ENCODE peak calls at places on chromosomes 6 and 20, in four cellular contexts. V is stimulated activated CD4-positive, alpha-beta T cell treated with anti-CD3 and anti-CD28 coated beads, Interleukin-1b, Interleukin-23, amount 100 ng/mL, for 4 hours; I is HT1080; J is mesenchymal stem cell. K is an unnamed sample.

GRCh38 chr6:31814677-31815024 is 432 bp downstream of the HSPA1L start:
- DNase-seq in V (peak; percentile 57), I (peak; percentile 92), J (peak; percentile 98), K (peak; percentile 97)

GRCh38 chr6:105804436-105804835 is 281.7 kb upstream of the PRDM1 start:
- DNase-seq in V (no peak), I (peak; percentile 76), J (peak; percentile 55), K (no peak)

GRCh38 chr6:9168669-9169068 is 733.3 kb upstream of the SLC35B3 start:
- DNase-seq in V (no peak), I (peak; percentile 20), J (no peak), K (no peak)

GRCh38 chr20:31872406-31872805 is 2.0 kb downstream of the TTLL9 start:
- DNase-seq in V (no peak), I (no peak), J (no peak), K (no peak)

GRCh38 chr6:167455371-167455770 is 130.5 kb downstream of the TTLL2 start:
- DNase-seq in V (no peak), I (no peak), J (no peak), K (no peak)

GRCh38 chr20:32474967-32475819 is 109.9 kb downstream of the NOL4L start:
- DNase-seq in V (no peak), I (peak; percentile 97), J (peak; percentile 95), K (peak; percentile 88)

GRCh38 chr20:64210661-64211369 is 44.7 kb upstream of the PCMTD2 start:
- DNase-seq in V (no peak), I (no peak), J (no peak), K (no peak)

GRCh38 chr6:16511048-16511660 is 250.1 kb downstream of the ATXN1 start:
- DNase-seq in V (no peak), I (peak; percentile 57), J (peak; percentile 49), K (no peak)

GRCh38 chr6:108163644-108164536 is 1.9 kb upstream of the NR2E1 start:
- DNase-seq in V (no peak), I (no peak), J (no peak), K (no peak)

GRCh38 chr6:47200536-47201334 is 109.0 kb downstream of the TNFRSF21 start:
- DNase-seq in V (no peak), I (no peak), J (peak; percentile 24), K (no peak)

GRCh38 chr20:11331096-11331495 is 586.6 kb upstream of the BTBD3 start:
- DNase-seq in V (no peak), I (peak; percentile 65), J (no peak), K (no peak)

GRCh38 chr6:162942860-162943259 is 215.1 kb downstream of the PACRG start:
- DNase-seq in V (no peak), I (peak; percentile 90), J (peak; percentile 78), K (no peak)

GRCh38 chr20:17624551-17625245 is 54.8 kb downstream of the DSTN start:
- DNase-seq in V (no peak), I (no peak), J (no peak), K (no peak)

GRCh38 chr20:43955244-43956191 is 40.9 kb downstream of the TOX2 start:
- DNase-seq in V (peak; percentile 15), I (peak; percentile 99), J (peak; percentile 89), K (peak; percentile 19)

GRCh38 chr20:1830240-1830639 is 65.0 kb upstream of the SIRPA start:
- DNase-seq in V (no peak), I (peak; percentile 87), J (peak; percentile 94), K (no peak)

GRCh38 chr6:122008105-122009100 is 391.0 kb upstream of the HSF2 start:
- DNase-seq in V (no peak), I (no peak), J (no peak), K (no peak)

GRCh38 chr6:137926207-137926731 is 59.2 kb downstream of the TNFAIP3 start:
- DNase-seq in V (peak; percentile 32), I (peak; percentile 66), J (peak; percentile 90), K (no peak)

GRCh38 chr20:46784450-46785127 is 75.1 kb downstream of the SLC2A10 start:
- DNase-seq in V (no peak), I (peak; percentile 34), J (no peak), K (no peak)

GRCh38 chr20:43409041-43409913 is 48.4 kb upstream of the SRSF6 start:
- DNase-seq in V (no peak), I (peak; percentile 35), J (peak; percentile 18), K (no peak)

GRCh38 chr6:154852700-154853099 is 119.5 kb downstream of the SCAF8 start:
- DNase-seq in V (no peak), I (no peak), J (peak; percentile 58), K (no peak)

GRCh38 chr6:5994234-5994998 is 12.3 kb downstream of the NRN1 start:
- DNase-seq in V (no peak), I (no peak), J (no peak), K (no peak)

GRCh38 chr6:138088307-138088744 is 18.9 kb downstream of the PERP start:
- DNase-seq in V (no peak), I (peak; percentile 83), J (peak; percentile 91), K (no peak)

GRCh38 chr6:24504642-24505586 is 10.1 kb downstream of the ALDH5A1 start:
- DNase-seq in V (no peak), I (no peak), J (no peak), K (no peak)

K was measured in pancreas.